ENCODE peak calls at places on chromosomes 1 and 21, in four cellular contexts. One of them, this sample, is unnamed.
A peak's percentile ranks its signal among the peaks of the same experiment; 100 is the strongest.

GRCh38 chr1:24619376-24619775 is 23.7 kb upstream of the SRRM1 start:
- DNase-seq in esophagus squamous epithelium: no peak
- DNase-seq in astrocyte: no peak
- DNase-seq in OCI-LY7: no peak
- DNase-seq in this sample: no peak

GRCh38 chr1:77548285-77548684 is 134.2 kb downstream of the ZZZ3 start:
- DNase-seq in OCI-LY7: no peak
- DNase-seq in astrocyte: no peak
- DNase-seq in esophagus squamous epithelium: no peak
- DNase-seq in this sample: no peak

GRCh38 chr21:44426663-44427191 is 28.6 kb upstream of the LRRC3 start:
- DNase-seq in esophagus squamous epithelium: no peak
- DNase-seq in OCI-LY7: no peak
- DNase-seq in astrocyte: no peak
- DNase-seq in this sample: no peak

GRCh38 chr1:232904566-232904965 is 45.8 kb upstream of the NTPCR start:
- DNase-seq in esophagus squamous epithelium: no peak
- DNase-seq in astrocyte: peak; percentile 84
- DNase-seq in OCI-LY7: no peak
- DNase-seq in this sample: no peak

GRCh38 chr21:44615881-44616590 is 4.2 kb downstream of the KRTAP10-8 start:
- DNase-seq in astrocyte: no peak
- DNase-seq in OCI-LY7: no peak
- DNase-seq in esophagus squamous epithelium: no peak
- DNase-seq in this sample: no peak

GRCh38 chr1:203478986-203479385 is 3.4 kb downstream of the PRELP start:
- DNase-seq in OCI-LY7: no peak
- DNase-seq in esophagus squamous epithelium: no peak
- DNase-seq in astrocyte: no peak
- DNase-seq in this sample: no peak

GRCh38 chr1:235649722-235650163 is at the start of gene GNG4:
- DNase-seq in astrocyte: no peak
- DNase-seq in esophagus squamous epithelium: no peak
- DNase-seq in OCI-LY7: no peak
- DNase-seq in this sample: no peak

GRCh38 chr1:184838374-184838995 is 83.8 kb upstream of the EDEM3 start:
- DNase-seq in esophagus squamous epithelium: no peak
- DNase-seq in OCI-LY7: no peak
- DNase-seq in astrocyte: peak; percentile 90
- DNase-seq in this sample: peak; percentile 62

GRCh38 chr1:180905927-180906326 is 6.8 kb upstream of the KIAA1614 start:
- DNase-seq in astrocyte: no peak
- DNase-seq in esophagus squamous epithelium: no peak
- DNase-seq in OCI-LY7: no peak
- DNase-seq in this sample: no peak

GRCh38 chr21:38766987-38767722 is 38.6 kb upstream of the ETS2 start:
- DNase-seq in esophagus squamous epithelium: no peak
- DNase-seq in OCI-LY7: peak; percentile 79
- DNase-seq in astrocyte: no peak
- DNase-seq in this sample: no peak

GRCh38 chr1:17632541-17633193 is 93.2 kb downstream of the ARHGEF10L start:
- DNase-seq in esophagus squamous epithelium: no peak
- DNase-seq in OCI-LY7: no peak
- DNase-seq in astrocyte: peak; percentile 65
- DNase-seq in this sample: no peak

GRCh38 chr1:20473894-20474293 is 12.1 kb downstream of the CAMK2N1 start:
- DNase-seq in astrocyte: no peak
- DNase-seq in esophagus squamous epithelium: no peak
- DNase-seq in OCI-LY7: no peak
- DNase-seq in this sample: no peak

GRCh38 chr1:155976062-155976912 is 2.1 kb downstream of the ARHGEF2 start:
- DNase-seq in OCI-LY7: no peak
- DNase-seq in esophagus squamous epithelium: no peak
- DNase-seq in astrocyte: peak; percentile 56
- DNase-seq in this sample: no peak
- H3K4me1 ChIP-seq in OCI-LY7: peaks cover 68% of the 10 kb centered on the region
- H3K4me1 ChIP-seq in esophagus squamous epithelium: peaks cover 67% of the 10 kb centered on the region
- H3K4me1 ChIP-seq in astrocyte: peaks cover 66% of the 10 kb centered on the region
- H3K4me1 ChIP-seq in this sample: peaks cover 74% of the 10 kb centered on the region

DNA sequence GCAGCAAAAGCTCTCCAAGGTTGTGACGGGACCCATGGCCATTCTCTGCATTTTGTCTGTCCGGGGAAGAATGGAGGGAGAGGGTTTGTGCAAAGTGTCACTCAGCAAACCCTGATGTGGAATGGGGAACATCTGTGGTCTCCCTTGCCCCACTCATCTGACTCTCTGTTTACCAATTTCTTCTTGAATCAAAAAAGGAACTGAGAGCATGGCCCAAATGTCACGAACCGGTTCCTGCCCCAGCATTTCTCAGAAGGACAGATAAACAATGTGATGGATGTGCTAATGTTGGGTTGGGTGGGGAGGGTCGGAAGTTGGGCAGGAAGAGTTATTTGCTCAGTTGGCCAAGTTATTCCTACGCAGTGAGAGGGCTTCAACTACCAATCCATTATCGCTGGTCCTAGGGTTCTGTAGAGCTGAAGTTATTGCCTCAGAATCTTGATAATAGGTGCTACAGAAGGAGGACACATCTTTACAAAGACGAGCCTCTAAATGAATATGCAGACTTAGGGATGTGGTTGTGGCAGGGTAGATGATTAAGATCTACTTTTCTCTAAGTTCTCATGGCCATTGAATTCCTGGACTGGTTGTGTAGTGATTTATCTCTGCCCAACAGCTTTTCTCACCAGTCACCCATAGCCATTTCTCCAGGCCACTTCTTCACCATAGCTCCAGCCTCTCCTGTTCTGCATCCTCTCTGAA is 9.6 kb upstream of the DUSP12 start:
- DNase-seq in OCI-LY7: peak; percentile 74
- DNase-seq in astrocyte: no peak
- DNase-seq in esophagus squamous epithelium: no peak
- DNase-seq in this sample: no peak
- H3K4me1 ChIP-seq in OCI-LY7: peaks cover 48% of the 10 kb centered on the region
- H3K4me1 ChIP-seq in astrocyte: peaks cover 8% of the 10 kb centered on the region
- H3K4me1 ChIP-seq in esophagus squamous epithelium: peaks cover 4% of the 10 kb centered on the region
- H3K4me1 ChIP-seq in this sample: no peaks in the 10 kb centered on the region

GRCh38 chr1:65297686-65298085 is 11.7 kb upstream of the DNAJC6 start:
- DNase-seq in esophagus squamous epithelium: no peak
- DNase-seq in OCI-LY7: no peak
- DNase-seq in astrocyte: no peak
- DNase-seq in this sample: no peak

GRCh38 chr1:65299328-65299727 is 10.0 kb upstream of the DNAJC6 start:
- DNase-seq in astrocyte: no peak
- DNase-seq in OCI-LY7: no peak
- DNase-seq in esophagus squamous epithelium: no peak
- DNase-seq in this sample: no peak
- H3K4me1 ChIP-seq in astrocyte: no peaks in the 10 kb centered on the region
- H3K4me1 ChIP-seq in OCI-LY7: no peaks in the 10 kb centered on the region
- H3K4me1 ChIP-seq in esophagus squamous epithelium: no peaks in the 10 kb centered on the region
- H3K4me1 ChIP-seq in this sample: no peaks in the 10 kb centered on the region

GRCh38 chr1:9191216-9191615 is 43.4 kb upstream of the H6PD start:
- DNase-seq in astrocyte: no peak
- DNase-seq in OCI-LY7: no peak
- DNase-seq in esophagus squamous epithelium: no peak
- DNase-seq in this sample: no peak

GRCh38 chr1:9186976-9187375 is 47.6 kb upstream of the H6PD start:
- DNase-seq in OCI-LY7: no peak
- DNase-seq in esophagus squamous epithelium: no peak
- DNase-seq in astrocyte: no peak
- DNase-seq in this sample: no peak

GRCh38 chr1:9192578-9192977 is 42.0 kb upstream of the H6PD start:
- DNase-seq in astrocyte: no peak
- DNase-seq in OCI-LY7: no peak
- DNase-seq in esophagus squamous epithelium: no peak
- DNase-seq in this sample: no peak

GRCh38 chr1:9193226-9193625 is 41.3 kb upstream of the H6PD start:
- DNase-seq in OCI-LY7: no peak
- DNase-seq in astrocyte: no peak
- DNase-seq in esophagus squamous epithelium: no peak
- DNase-seq in this sample: no peak

DNA sequence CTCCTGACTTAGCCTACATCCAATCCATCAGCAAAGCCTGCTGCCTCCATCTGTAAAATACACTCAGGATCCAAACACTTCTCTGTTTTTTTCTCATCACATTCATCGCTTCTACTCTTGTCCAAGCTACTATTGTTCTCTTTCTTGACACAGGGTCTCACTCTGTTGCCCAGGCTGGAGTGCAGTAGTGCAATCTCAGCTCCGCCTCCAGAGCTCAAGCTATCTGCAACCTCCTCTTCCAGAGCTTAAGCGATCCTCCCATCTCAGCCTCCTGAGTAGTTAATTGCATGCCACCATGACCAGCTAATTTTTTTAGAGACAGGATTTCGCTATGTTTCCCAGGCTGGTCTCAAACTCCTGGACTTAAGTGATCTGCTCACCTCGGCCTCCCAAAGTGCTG is 44.3 kb upstream of the H6PD start:
- DNase-seq in OCI-LY7: no peak
- DNase-seq in esophagus squamous epithelium: no peak
- DNase-seq in astrocyte: no peak
- DNase-seq in this sample: no peak
- H3K4me1 ChIP-seq in OCI-LY7: peaks cover 13% of the 10 kb centered on the region
- H3K4me1 ChIP-seq in esophagus squamous epithelium: no peaks in the 10 kb centered on the region
- H3K4me1 ChIP-seq in astrocyte: peaks cover 8% of the 10 kb centered on the region
- H3K4me1 ChIP-seq in this sample: no peaks in the 10 kb centered on the region

GRCh38 chr1:36136535-36136934 is 11.5 kb upstream of the COL8A2 start:
- DNase-seq in OCI-LY7: no peak
- DNase-seq in esophagus squamous epithelium: no peak
- DNase-seq in astrocyte: peak; percentile 92
- DNase-seq in this sample: peak; percentile 64

GRCh38 chr1:36137226-36137625 is 12.1 kb downstream of the TRAPPC3 start:
- DNase-seq in astrocyte: no peak
- DNase-seq in esophagus squamous epithelium: no peak
- DNase-seq in OCI-LY7: no peak
- DNase-seq in this sample: no peak

GRCh38 chr1:36134805-36135339 is 9.8 kb upstream of the COL8A2 start:
- DNase-seq in esophagus squamous epithelium: no peak
- DNase-seq in OCI-LY7: peak; percentile 60
- DNase-seq in astrocyte: peak; percentile 47
- DNase-seq in this sample: peak; percentile 53

GRCh38 chr1:36139521-36139920 is 9.8 kb downstream of the TRAPPC3 start:
- DNase-seq in esophagus squamous epithelium: no peak
- DNase-seq in OCI-LY7: no peak
- DNase-seq in astrocyte: no peak
- DNase-seq in this sample: no peak

GRCh38 chr1:36137776-36138175 is 11.5 kb downstream of the TRAPPC3 start:
- DNase-seq in astrocyte: no peak
- DNase-seq in esophagus squamous epithelium: no peak
- DNase-seq in OCI-LY7: no peak
- DNase-seq in this sample: no peak
- H3K4me1 ChIP-seq in astrocyte: peaks cover 52% of the 10 kb centered on the region
- H3K4me1 ChIP-seq in esophagus squamous epithelium: peaks cover 40% of the 10 kb centered on the region
- H3K4me1 ChIP-seq in OCI-LY7: no peaks in the 10 kb centered on the region
- H3K4me1 ChIP-seq in this sample: peaks cover 40% of the 10 kb centered on the region

GRCh38 chr1:86705633-86705985 is 1.2 kb downstream of the SH3GLB1 start:
- DNase-seq in astrocyte: no peak
- DNase-seq in OCI-LY7: no peak
- DNase-seq in esophagus squamous epithelium: no peak
- DNase-seq in this sample: no peak

GRCh38 chr1:86704972-86705632 is 726 bp downstream of the SH3GLB1 start:
- DNase-seq in OCI-LY7: peak; percentile 56
- DNase-seq in esophagus squamous epithelium: no peak
- DNase-seq in astrocyte: peak; percentile 51
- DNase-seq in this sample: no peak

GRCh38 chr1:86712088-86712860 is 7.9 kb downstream of the SH3GLB1 start:
- DNase-seq in astrocyte: no peak
- DNase-seq in OCI-LY7: no peak
- DNase-seq in esophagus squamous epithelium: no peak
- DNase-seq in this sample: no peak

GRCh38 chr1:86706018-86706417 is 1.6 kb downstream of the SH3GLB1 start:
- DNase-seq in OCI-LY7: peak; percentile 4
- DNase-seq in astrocyte: no peak
- DNase-seq in esophagus squamous epithelium: no peak
- DNase-seq in this sample: no peak

GRCh38 chr1:86708923-86709322 is 4.5 kb downstream of the SH3GLB1 start:
- DNase-seq in OCI-LY7: no peak
- DNase-seq in esophagus squamous epithelium: no peak
- DNase-seq in astrocyte: peak; percentile 63
- DNase-seq in this sample: no peak
- H3K4me1 ChIP-seq in OCI-LY7: peaks cover 21% of the 10 kb centered on the region
- H3K4me1 ChIP-seq in esophagus squamous epithelium: peaks cover 10% of the 10 kb centered on the region
- H3K4me1 ChIP-seq in astrocyte: peaks cover 17% of the 10 kb centered on the region
- H3K4me1 ChIP-seq in this sample: peaks cover 58% of the 10 kb centered on the region

DNA sequence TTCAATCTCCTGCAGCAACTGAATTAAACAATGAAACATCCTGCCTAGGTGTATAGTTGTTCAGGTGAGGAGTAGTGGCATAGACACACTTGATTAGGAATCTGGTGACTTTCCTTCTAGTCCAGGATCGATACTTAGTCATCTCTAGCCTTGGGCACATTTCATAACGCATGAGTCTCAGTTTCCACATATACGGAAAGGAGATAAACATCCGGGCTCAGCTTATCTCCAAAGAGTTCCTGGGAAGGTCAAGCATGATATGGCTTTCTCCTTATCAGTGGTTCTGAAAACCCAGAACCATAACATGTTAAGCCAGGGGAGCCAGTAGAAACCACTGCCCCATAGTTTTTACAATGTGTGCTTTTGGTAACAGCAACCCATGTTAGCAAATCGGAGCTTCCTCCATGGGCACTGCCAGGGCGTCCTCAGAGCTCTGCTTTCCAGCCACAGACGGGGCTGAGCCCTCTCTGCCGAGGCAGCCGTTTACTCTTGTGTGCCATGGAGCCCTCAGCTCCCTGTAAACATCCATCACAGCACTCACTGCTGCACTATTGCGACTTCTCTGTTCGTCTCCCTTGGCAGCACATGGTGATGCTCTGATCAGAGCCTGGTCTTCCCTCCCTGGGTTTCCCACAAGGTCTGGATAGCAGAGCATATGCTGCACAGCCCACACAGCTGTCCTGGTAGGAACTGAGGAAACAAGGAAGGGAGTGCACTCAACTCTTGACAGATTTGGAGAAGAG is 34.6 kb downstream of the RUNX1 start:
- DNase-seq in astrocyte: no peak
- DNase-seq in OCI-LY7: no peak
- DNase-seq in esophagus squamous epithelium: no peak
- DNase-seq in this sample: no peak
- H3K4me1 ChIP-seq in astrocyte: peaks cover 7% of the 10 kb centered on the region
- H3K4me1 ChIP-seq in OCI-LY7: peaks cover 9% of the 10 kb centered on the region
- H3K4me1 ChIP-seq in esophagus squamous epithelium: no peaks in the 10 kb centered on the region
- H3K4me1 ChIP-seq in this sample: no peaks in the 10 kb centered on the region

DNA sequence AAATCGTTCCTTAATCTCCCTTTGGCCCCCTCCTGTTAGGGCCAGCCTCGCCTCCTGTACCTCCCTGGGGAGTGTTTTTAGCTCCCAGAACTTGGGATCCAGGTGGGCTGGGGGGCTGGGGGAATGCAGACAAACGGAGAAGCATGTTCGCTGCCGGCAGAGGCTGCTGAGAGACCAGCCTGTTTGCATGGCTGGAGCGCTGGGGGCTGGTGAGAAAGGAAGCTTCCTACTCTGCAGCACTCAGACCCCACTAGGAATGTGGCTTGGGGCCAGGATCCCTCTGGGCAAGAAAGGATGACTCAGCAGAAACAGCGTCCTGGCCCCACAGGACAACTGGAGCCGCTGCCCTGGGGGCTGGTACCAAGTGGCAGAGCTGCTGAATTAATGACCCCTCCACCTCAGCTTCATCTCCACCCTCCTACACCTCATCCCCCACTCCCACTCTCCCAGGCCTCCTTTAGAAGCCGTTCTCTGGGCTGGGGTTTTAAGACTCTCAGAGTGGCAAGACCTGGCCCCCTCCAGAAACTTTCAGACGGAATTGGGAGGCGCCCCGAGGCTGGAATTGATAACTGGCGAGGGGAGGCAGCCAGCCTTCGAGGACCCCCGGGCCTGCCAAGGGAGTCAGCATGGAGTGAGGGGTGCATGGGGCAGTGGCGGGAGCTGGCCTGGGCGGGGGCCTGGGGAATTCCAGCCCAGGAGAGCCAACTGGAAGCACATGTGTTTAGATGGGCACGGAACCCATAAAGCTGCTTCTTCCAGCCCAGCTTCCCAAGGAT is 28.5 kb upstream of the EPS8L3 start:
- DNase-seq in OCI-LY7: no peak
- DNase-seq in esophagus squamous epithelium: no peak
- DNase-seq in astrocyte: peak; percentile 88
- DNase-seq in this sample: no peak
- H3K4me1 ChIP-seq in OCI-LY7: no peaks in the 10 kb centered on the region
- H3K4me1 ChIP-seq in esophagus squamous epithelium: peaks cover 24% of the 10 kb centered on the region
- H3K4me1 ChIP-seq in astrocyte: peaks cover 44% of the 10 kb centered on the region
- H3K4me1 ChIP-seq in this sample: peaks cover 27% of the 10 kb centered on the region

This sample was measured in thoracic aorta.